ENCODE peak calls at places on chromosomes 3 and 15, in ten cellular contexts. One of them, this sample, is unnamed.

GRCh38 chr3:184568918-184569829 is 7.6 kb downstream of the EPHB3 start:
- DNase-seq in GM12891: no peak
- DNase-seq in transverse colon: peak; percentile 72
- DNase-seq in K562: peak; percentile 62
- DNase-seq in IMR-90: peak; percentile 97
- DNase-seq in testis: peak; percentile 86
- DNase-seq in stomach: peak; percentile 77
- DNase-seq in tibial nerve: peak; percentile 87
- DNase-seq in heart left ventricle: peak; percentile 86
- DNase-seq in breast epithelium: peak; percentile 88
- DNase-seq in this sample: no peak

GRCh38 chr3:63886843-63887242 is 23.2 kb downstream of the ATXN7 start:
- DNase-seq in breast epithelium: no peak
- DNase-seq in tibial nerve: no peak
- DNase-seq in GM12891: no peak
- DNase-seq in IMR-90: no peak
- DNase-seq in heart left ventricle: no peak
- DNase-seq in transverse colon: no peak
- DNase-seq in K562: no peak
- DNase-seq in testis: no peak
- DNase-seq in stomach: no peak
- DNase-seq in this sample: no peak

GRCh38 chr15:67082007-67082536 is 16.7 kb downstream of the SMAD3 start:
- DNase-seq in testis: no peak
- DNase-seq in GM12891: no peak
- DNase-seq in tibial nerve: no peak
- DNase-seq in heart left ventricle: no peak
- DNase-seq in IMR-90: no peak
- DNase-seq in breast epithelium: no peak
- DNase-seq in K562: no peak
- DNase-seq in stomach: peak; percentile 81
- DNase-seq in transverse colon: peak; percentile 64
- DNase-seq in this sample: peak; percentile 87

GRCh38 chr3:171415070-171415469 is 45.1 kb downstream of the TNIK start:
- DNase-seq in K562: no peak
- DNase-seq in heart left ventricle: no peak
- DNase-seq in transverse colon: no peak
- DNase-seq in stomach: no peak
- DNase-seq in breast epithelium: no peak
- DNase-seq in tibial nerve: no peak
- DNase-seq in GM12891: no peak
- DNase-seq in testis: no peak
- DNase-seq in IMR-90: peak; percentile 59
- DNase-seq in this sample: no peak

GRCh38 chr3:155995525-155996370 is 124.6 kb upstream of the KCNAB1 start:
- DNase-seq in testis: no peak
- DNase-seq in tibial nerve: no peak
- DNase-seq in heart left ventricle: no peak
- DNase-seq in transverse colon: no peak
- DNase-seq in K562: peak; percentile 26
- DNase-seq in stomach: no peak
- DNase-seq in GM12891: no peak
- DNase-seq in IMR-90: peak; percentile 72
- DNase-seq in breast epithelium: no peak
- DNase-seq in this sample: peak; percentile 48

GRCh38 chr3:155519081-155519480 is 225.6 kb upstream of the STRIT1 start:
- DNase-seq in tibial nerve: no peak
- DNase-seq in stomach: no peak
- DNase-seq in IMR-90: no peak
- DNase-seq in testis: no peak
- DNase-seq in heart left ventricle: no peak
- DNase-seq in K562: no peak
- DNase-seq in GM12891: no peak
- DNase-seq in transverse colon: no peak
- DNase-seq in breast epithelium: no peak
- DNase-seq in this sample: no peak

GRCh38 chr3:58575986-58576652 is 1.1 kb downstream of the FAM107A start:
- DNase-seq in stomach: no peak
- DNase-seq in IMR-90: no peak
- DNase-seq in testis: no peak
- DNase-seq in transverse colon: no peak
- DNase-seq in heart left ventricle: peak; percentile 69
- DNase-seq in K562: no peak
- DNase-seq in breast epithelium: no peak
- DNase-seq in GM12891: no peak
- DNase-seq in tibial nerve: peak; percentile 57
- DNase-seq in this sample: no peak

GRCh38 chr3:101203411-101203810 is 117.0 kb downstream of the IMPG2 start:
- DNase-seq in transverse colon: no peak
- DNase-seq in testis: no peak
- DNase-seq in tibial nerve: no peak
- DNase-seq in heart left ventricle: no peak
- DNase-seq in GM12891: no peak
- DNase-seq in breast epithelium: peak; percentile 20
- DNase-seq in IMR-90: peak; percentile 17
- DNase-seq in K562: no peak
- DNase-seq in stomach: no peak
- DNase-seq in this sample: no peak

GRCh38 chr15:52153900-52154895 is 37.0 kb downstream of the GNB5 start:
- DNase-seq in IMR-90: no peak
- DNase-seq in GM12891: no peak
- DNase-seq in testis: no peak
- DNase-seq in transverse colon: no peak
- DNase-seq in K562: no peak
- DNase-seq in heart left ventricle: no peak
- DNase-seq in stomach: no peak
- DNase-seq in tibial nerve: no peak
- DNase-seq in breast epithelium: no peak
- DNase-seq in this sample: no peak

DNA sequence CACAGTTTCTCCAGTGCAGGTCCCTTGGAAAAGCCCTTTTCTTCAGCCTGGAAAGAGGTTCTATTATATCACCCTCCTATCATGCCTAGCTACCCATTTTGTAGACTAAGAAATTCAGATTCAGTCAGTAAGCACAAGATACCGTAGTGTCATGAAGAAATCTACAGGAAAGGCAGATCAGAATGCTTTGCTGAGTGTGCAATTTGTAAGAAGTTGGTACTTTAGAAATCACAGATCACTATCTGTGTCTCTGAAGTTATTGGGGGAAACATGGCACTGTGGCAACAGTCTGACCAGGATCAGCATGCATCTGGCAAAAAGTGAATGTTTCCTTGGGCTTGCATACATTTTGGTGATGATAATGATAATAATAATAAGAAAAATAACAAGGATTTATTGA is 531.8 kb downstream of the EPHB1 start:
- DNase-seq in tibial nerve: no peak
- DNase-seq in K562: no peak
- DNase-seq in heart left ventricle: no peak
- DNase-seq in breast epithelium: no peak
- DNase-seq in testis: no peak
- DNase-seq in transverse colon: no peak
- DNase-seq in stomach: no peak
- DNase-seq in IMR-90: no peak
- DNase-seq in GM12891: no peak
- DNase-seq in this sample: no peak
- TF ChIP-seq POLR2A in tibial nerve: no peak
- TF ChIP-seq POLR2A in K562: no peak
- TF ChIP-seq POLR2A in heart left ventricle: no peak
- TF ChIP-seq POLR2A in breast epithelium: no peak
- TF ChIP-seq POLR2A in testis: no peak
- TF ChIP-seq POLR2A in transverse colon: no peak
- TF ChIP-seq POLR2A in stomach: no peak
- TF ChIP-seq POLR2A in IMR-90: no peak
- TF ChIP-seq POLR2A in GM12891: no peak
- TF ChIP-seq POLR2A in this sample: no peak

GRCh38 chr15:70004826-70005225 is 92.9 kb downstream of the TLE3 start:
- DNase-seq in tibial nerve: no peak
- DNase-seq in K562: no peak
- DNase-seq in transverse colon: no peak
- DNase-seq in testis: no peak
- DNase-seq in GM12891: no peak
- DNase-seq in stomach: no peak
- DNase-seq in heart left ventricle: no peak
- DNase-seq in IMR-90: no peak
- DNase-seq in breast epithelium: no peak
- DNase-seq in this sample: no peak

GRCh38 chr15:70002897-70003296 is 94.8 kb downstream of the TLE3 start:
- DNase-seq in testis: no peak
- DNase-seq in transverse colon: no peak
- DNase-seq in GM12891: no peak
- DNase-seq in tibial nerve: no peak
- DNase-seq in heart left ventricle: no peak
- DNase-seq in stomach: no peak
- DNase-seq in breast epithelium: no peak
- DNase-seq in IMR-90: no peak
- DNase-seq in K562: no peak
- DNase-seq in this sample: no peak

GRCh38 chr15:69998541-69999391 is 99.0 kb downstream of the TLE3 start:
- DNase-seq in heart left ventricle: no peak
- DNase-seq in stomach: no peak
- DNase-seq in K562: no peak
- DNase-seq in GM12891: no peak
- DNase-seq in transverse colon: no peak
- DNase-seq in tibial nerve: no peak
- DNase-seq in IMR-90: no peak
- DNase-seq in testis: no peak
- DNase-seq in breast epithelium: no peak
- DNase-seq in this sample: no peak

GRCh38 chr15:69999392-70000085 is 98.2 kb downstream of the TLE3 start:
- DNase-seq in testis: no peak
- DNase-seq in transverse colon: no peak
- DNase-seq in stomach: no peak
- DNase-seq in breast epithelium: no peak
- DNase-seq in heart left ventricle: no peak
- DNase-seq in K562: no peak
- DNase-seq in GM12891: no peak
- DNase-seq in IMR-90: no peak
- DNase-seq in tibial nerve: no peak
- DNase-seq in this sample: no peak

GRCh38 chr15:70001859-70002258 is 95.9 kb downstream of the TLE3 start:
- DNase-seq in stomach: no peak
- DNase-seq in tibial nerve: no peak
- DNase-seq in K562: no peak
- DNase-seq in IMR-90: no peak
- DNase-seq in GM12891: no peak
- DNase-seq in heart left ventricle: no peak
- DNase-seq in testis: no peak
- DNase-seq in transverse colon: no peak
- DNase-seq in breast epithelium: no peak
- DNase-seq in this sample: no peak
- TF ChIP-seq POLR2A in stomach: no peak
- TF ChIP-seq POLR2A in tibial nerve: no peak
- TF ChIP-seq POLR2A in K562: no peak
- TF ChIP-seq POLR2A in IMR-90: no peak
- TF ChIP-seq POLR2A in GM12891: no peak
- TF ChIP-seq POLR2A in heart left ventricle: no peak
- TF ChIP-seq POLR2A in testis: no peak
- TF ChIP-seq POLR2A in transverse colon: no peak
- TF ChIP-seq POLR2A in breast epithelium: no peak
- TF ChIP-seq POLR2A in this sample: no peak

DNA sequence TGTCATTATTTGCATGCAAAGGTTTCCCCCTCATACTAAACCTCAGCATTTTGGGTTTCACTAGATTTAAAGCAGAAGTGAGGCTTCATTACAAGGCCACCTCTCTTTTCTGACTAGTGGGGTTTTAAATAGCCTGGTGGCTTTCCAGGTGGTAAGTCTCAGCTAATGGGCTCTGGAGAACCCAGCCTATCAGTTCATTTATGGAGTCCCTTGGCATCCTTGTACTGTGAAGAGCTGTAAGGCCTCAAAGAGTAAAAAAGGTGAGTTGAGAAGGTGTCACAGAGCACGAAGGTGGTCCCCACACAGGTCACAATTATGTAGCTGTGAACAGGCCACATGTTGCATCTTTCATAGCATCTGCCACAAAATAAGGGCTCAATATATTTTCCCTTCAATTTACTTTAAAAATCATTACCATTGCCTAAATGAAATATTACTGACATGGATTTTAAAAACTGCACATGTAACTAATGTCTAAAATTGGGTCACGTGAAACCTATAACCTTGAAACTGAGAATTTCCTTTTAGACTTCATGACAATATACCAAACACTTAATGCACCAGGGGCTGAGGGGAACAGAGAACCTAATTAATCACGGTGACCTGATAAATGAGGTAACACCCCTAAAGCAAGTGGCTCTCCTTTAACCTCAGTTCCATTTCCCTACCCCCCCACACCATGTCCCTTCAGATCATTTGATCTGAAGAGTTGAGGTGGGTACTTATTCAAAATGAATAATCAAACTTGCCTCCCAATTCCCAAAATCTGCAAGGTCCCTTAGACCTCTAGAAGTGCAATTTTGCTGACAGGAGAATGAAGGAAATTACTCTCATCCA is 1.3 kb downstream of the NGLY1 start:
- DNase-seq in GM12891: peak; percentile 30
- DNase-seq in stomach: no peak
- DNase-seq in tibial nerve: no peak
- DNase-seq in heart left ventricle: no peak
- DNase-seq in IMR-90: no peak
- DNase-seq in testis: no peak
- DNase-seq in K562: peak; percentile 41
- DNase-seq in transverse colon: no peak
- DNase-seq in breast epithelium: no peak
- DNase-seq in this sample: peak; percentile 35
- TF ChIP-seq POLR2A in GM12891: peak; percentile 71
- TF ChIP-seq POLR2A in stomach: no peak
- TF ChIP-seq POLR2A in tibial nerve: no peak
- TF ChIP-seq POLR2A in heart left ventricle: no peak
- TF ChIP-seq POLR2A in IMR-90: no peak
- TF ChIP-seq POLR2A in testis: no peak
- TF ChIP-seq POLR2A in K562: no peak
- TF ChIP-seq POLR2A in transverse colon: no peak
- TF ChIP-seq POLR2A in breast epithelium: no peak
- TF ChIP-seq POLR2A in this sample: no peak

DNA sequence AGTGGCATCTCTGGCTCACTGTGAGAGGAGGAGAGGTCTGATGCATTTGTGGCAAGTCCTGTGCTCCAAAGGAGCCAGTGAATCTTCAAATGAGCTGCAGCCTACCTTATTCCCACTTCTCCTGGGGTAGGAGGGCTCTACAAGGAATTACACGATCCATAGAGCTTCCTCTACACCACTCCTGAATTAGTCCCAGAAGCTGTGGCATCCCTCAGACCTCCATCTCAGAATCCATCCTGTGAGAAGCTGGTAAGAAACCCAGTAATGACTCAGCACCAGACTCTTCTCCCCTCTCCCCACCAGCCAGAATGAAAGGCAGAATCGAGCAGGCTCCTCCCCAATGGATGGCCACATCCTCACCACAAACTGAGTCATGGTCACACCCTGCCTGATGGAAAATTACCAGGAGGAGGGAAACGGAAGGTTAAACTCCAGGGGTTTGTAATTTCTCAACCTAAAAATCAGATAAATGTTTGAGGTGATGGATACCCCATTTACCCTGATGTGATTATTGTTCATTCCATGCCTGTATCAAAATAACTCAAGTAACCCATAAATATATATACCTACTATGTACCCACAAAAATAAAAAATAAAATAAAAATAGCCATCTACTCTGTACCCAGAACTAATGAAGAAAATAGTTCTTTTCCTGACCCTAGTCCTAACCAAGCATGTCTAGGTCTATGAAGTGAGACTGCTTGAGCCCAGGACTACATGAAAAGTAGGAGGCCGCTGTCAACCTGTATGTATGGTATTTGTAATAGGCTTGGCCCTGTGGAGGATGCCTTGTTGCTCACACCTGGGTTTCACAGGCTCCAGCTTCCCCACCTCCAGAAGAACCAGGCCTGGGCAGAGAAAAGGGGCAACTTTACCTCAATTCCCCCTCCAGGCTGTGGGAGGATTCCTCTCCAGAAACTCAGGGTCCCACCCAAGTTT is 6.6 kb upstream of the PKM start:
- DNase-seq in transverse colon: peak; percentile 51
- DNase-seq in IMR-90: peak; percentile 98
- DNase-seq in heart left ventricle: peak; percentile 82
- DNase-seq in stomach: peak; percentile 64
- DNase-seq in GM12891: peak; percentile 30
- DNase-seq in tibial nerve: peak; percentile 84
- DNase-seq in breast epithelium: peak; percentile 71
- DNase-seq in testis: no peak
- DNase-seq in K562: peak; percentile 89
- DNase-seq in this sample: peak; percentile 21
- TF ChIP-seq POLR2A in transverse colon: no peak
- TF ChIP-seq POLR2A in IMR-90: peak; percentile 88
- TF ChIP-seq POLR2A in heart left ventricle: no peak
- TF ChIP-seq POLR2A in stomach: no peak
- TF ChIP-seq POLR2A in GM12891: peak; percentile 41
- TF ChIP-seq POLR2A in tibial nerve: no peak
- TF ChIP-seq POLR2A in breast epithelium: no peak
- TF ChIP-seq POLR2A in testis: no peak
- TF ChIP-seq POLR2A in K562: peak; percentile 88
- TF ChIP-seq POLR2A in this sample: peak; percentile 56